ENCODE peak calls at places on chromosome 15, in six cellular contexts. One of them, this sample, is unnamed.
A peak's percentile ranks its signal among the peaks of the same experiment; 100 is the strongest.

GRCh38 chr15:81117581-81117980 is 16.5 kb upstream of the CFAP161 start:
- DNase-seq in left kidney: no peak
- DNase-seq in H4: no peak
- DNase-seq in HT1080: no peak
- DNase-seq in stimulated activated CD4-positive, alpha-beta T cell treated with anti-CD3 and anti-CD28 coated beads, Interleukin-1b, Interleukin-23, amount 100 ng/mL, for 24 hours: no peak
- DNase-seq in GM03348: no peak
- DNase-seq in this sample: no peak

GRCh38 chr15:44999105-44999504 is 23.9 kb upstream of the SORD start:
- DNase-seq in HT1080: no peak
- DNase-seq in GM03348: no peak
- DNase-seq in stimulated activated CD4-positive, alpha-beta T cell treated with anti-CD3 and anti-CD28 coated beads, Interleukin-1b, Interleukin-23, amount 100 ng/mL, for 24 hours: no peak
- DNase-seq in left kidney: no peak
- DNase-seq in H4: no peak
- DNase-seq in this sample: no peak

GRCh38 chr15:29570931-29571727 is 251.1 kb downstream of the TJP1 start:
- DNase-seq in H4: no peak
- DNase-seq in left kidney: peak; percentile 88
- DNase-seq in HT1080: no peak
- DNase-seq in stimulated activated CD4-positive, alpha-beta T cell treated with anti-CD3 and anti-CD28 coated beads, Interleukin-1b, Interleukin-23, amount 100 ng/mL, for 24 hours: no peak
- DNase-seq in GM03348: peak; percentile 25
- DNase-seq in this sample: no peak

GRCh38 chr15:83275412-83275811 is 9.1 kb downstream of the BNC1 start:
- DNase-seq in stimulated activated CD4-positive, alpha-beta T cell treated with anti-CD3 and anti-CD28 coated beads, Interleukin-1b, Interleukin-23, amount 100 ng/mL, for 24 hours: no peak
- DNase-seq in GM03348: peak; percentile 31
- DNase-seq in left kidney: no peak
- DNase-seq in H4: no peak
- DNase-seq in HT1080: peak; percentile 69
- DNase-seq in this sample: no peak

GRCh38 chr15:67945951-67946700 is 106.3 kb upstream of the RNU6-1 start:
- DNase-seq in stimulated activated CD4-positive, alpha-beta T cell treated with anti-CD3 and anti-CD28 coated beads, Interleukin-1b, Interleukin-23, amount 100 ng/mL, for 24 hours: no peak
- DNase-seq in left kidney: peak; percentile 94
- DNase-seq in GM03348: no peak
- DNase-seq in H4: peak; percentile 83
- DNase-seq in HT1080: peak; percentile 48
- DNase-seq in this sample: no peak

GRCh38 chr15:74291101-74292071 is 55.3 kb downstream of the CCDC33 start:
- DNase-seq in GM03348: peak; percentile 93
- DNase-seq in H4: peak; percentile 62
- DNase-seq in HT1080: peak; percentile 73
- DNase-seq in stimulated activated CD4-positive, alpha-beta T cell treated with anti-CD3 and anti-CD28 coated beads, Interleukin-1b, Interleukin-23, amount 100 ng/mL, for 24 hours: peak; percentile 42
- DNase-seq in left kidney: peak; percentile 94
- DNase-seq in this sample: peak; percentile 82

GRCh38 chr15:72179950-72180581 is 17.5 kb downstream of the GRAMD2A start:
- DNase-seq in left kidney: peak; percentile 73
- DNase-seq in H4: no peak
- DNase-seq in GM03348: no peak
- DNase-seq in HT1080: no peak
- DNase-seq in stimulated activated CD4-positive, alpha-beta T cell treated with anti-CD3 and anti-CD28 coated beads, Interleukin-1b, Interleukin-23, amount 100 ng/mL, for 24 hours: no peak
- DNase-seq in this sample: no peak

GRCh38 chr15:48358229-48358641 is 27.0 kb downstream of the DUT start:
- DNase-seq in left kidney: peak; percentile 32
- DNase-seq in H4: peak; percentile 61
- DNase-seq in HT1080: peak; percentile 34
- DNase-seq in GM03348: peak; percentile 36
- DNase-seq in stimulated activated CD4-positive, alpha-beta T cell treated with anti-CD3 and anti-CD28 coated beads, Interleukin-1b, Interleukin-23, amount 100 ng/mL, for 24 hours: no peak
- DNase-seq in this sample: no peak

GRCh38 chr15:49847937-49848823 is 227.3 kb downstream of the DTWD1 start:
- DNase-seq in GM03348: peak; percentile 63
- DNase-seq in HT1080: peak; percentile 96
- DNase-seq in stimulated activated CD4-positive, alpha-beta T cell treated with anti-CD3 and anti-CD28 coated beads, Interleukin-1b, Interleukin-23, amount 100 ng/mL, for 24 hours: no peak
- DNase-seq in H4: peak; percentile 86
- DNase-seq in left kidney: no peak
- DNase-seq in this sample: peak; percentile 19

GRCh38 chr15:62897634-62898033 is 144.9 kb upstream of the TPM1 start:
- DNase-seq in left kidney: no peak
- DNase-seq in H4: no peak
- DNase-seq in stimulated activated CD4-positive, alpha-beta T cell treated with anti-CD3 and anti-CD28 coated beads, Interleukin-1b, Interleukin-23, amount 100 ng/mL, for 24 hours: no peak
- DNase-seq in GM03348: no peak
- DNase-seq in HT1080: no peak
- DNase-seq in this sample: no peak

GRCh38 chr15:35130245-35130644 is 45.1 kb upstream of the NANOGP8 start:
- DNase-seq in left kidney: no peak
- DNase-seq in H4: no peak
- DNase-seq in GM03348: no peak
- DNase-seq in stimulated activated CD4-positive, alpha-beta T cell treated with anti-CD3 and anti-CD28 coated beads, Interleukin-1b, Interleukin-23, amount 100 ng/mL, for 24 hours: no peak
- DNase-seq in HT1080: no peak
- DNase-seq in this sample: no peak

GRCh38 chr15:60392986-60393811 is 4.6 kb downstream of the ANXA2 start:
- DNase-seq in H4: peak; percentile 97
- DNase-seq in left kidney: peak; percentile 87
- DNase-seq in HT1080: peak; percentile 100
- DNase-seq in stimulated activated CD4-positive, alpha-beta T cell treated with anti-CD3 and anti-CD28 coated beads, Interleukin-1b, Interleukin-23, amount 100 ng/mL, for 24 hours: no peak
- DNase-seq in GM03348: peak; percentile 69
- DNase-seq in this sample: peak; percentile 74

GRCh38 chr15:65525622-65526021 is 4.6 kb upstream of the HACD3 start:
- DNase-seq in HT1080: peak; percentile 65
- DNase-seq in H4: no peak
- DNase-seq in GM03348: no peak
- DNase-seq in stimulated activated CD4-positive, alpha-beta T cell treated with anti-CD3 and anti-CD28 coated beads, Interleukin-1b, Interleukin-23, amount 100 ng/mL, for 24 hours: no peak
- DNase-seq in left kidney: peak; percentile 18
- DNase-seq in this sample: no peak

GRCh38 chr15:79881254-79881653 is 15.6 kb downstream of the MTHFS start:
- DNase-seq in H4: no peak
- DNase-seq in stimulated activated CD4-positive, alpha-beta T cell treated with anti-CD3 and anti-CD28 coated beads, Interleukin-1b, Interleukin-23, amount 100 ng/mL, for 24 hours: no peak
- DNase-seq in HT1080: no peak
- DNase-seq in left kidney: no peak
- DNase-seq in GM03348: no peak
- DNase-seq in this sample: no peak

This sample was measured in hepatic stellate cell.